ENCODE peak calls at places on chromosomes 12 and 14, in nine cellular contexts. O, W, A, D, N, J, M, C and P are unnamed samples.
A peak's percentile ranks its signal among the peaks of the same experiment; 100 is the strongest.

GRCh38 chr12:40168868-40169267 is 55.9 kb upstream of the LRRK2 start:
- DNase-seq in O (no peak), W (no peak), A (no peak), D (no peak), N (no peak), J (no peak), M (no peak), C (no peak), P (no peak)

GRCh38 chr12:47686645-47687240 is 19.1 kb downstream of the RPAP3 start:
- DNase-seq in O (no peak), W (peak; percentile 32), A (peak; percentile 30), D (peak; percentile 74), N (no peak), J (peak; percentile 32), M (no peak), C (no peak), P (peak; percentile 70)

GRCh38 chr14:80344208-80344607 is 132.9 kb upstream of the DIO2 start:
- DNase-seq in O (no peak), W (no peak), A (no peak), D (no peak), N (no peak), J (no peak), M (no peak), C (no peak), P (no peak)

GRCh38 chr12:127655691-127656090 is 611.3 kb upstream of the TMEM132C start:
- DNase-seq in O (no peak), W (no peak), A (no peak), D (no peak), N (no peak), J (no peak), M (no peak), C (no peak), P (no peak)

GRCh38 chr14:53894456-53894855 is 62.2 kb downstream of the BMP4 start:
- DNase-seq in O (no peak), W (no peak), A (no peak), D (no peak), N (no peak), J (no peak), M (no peak), C (no peak), P (no peak)

GRCh38 chr12:73863541-73863940 is 674.1 kb upstream of the ATXN7L3B start:
- DNase-seq in O (no peak), W (no peak), A (peak; percentile 50), D (no peak), N (no peak), J (no peak), M (no peak), C (no peak), P (no peak)

GRCh38 chr12:69022674-69023073 is 89.7 kb upstream of the CPM start:
- DNase-seq in O (no peak), W (no peak), A (peak; percentile 55), D (no peak), N (no peak), J (no peak), M (no peak), C (no peak), P (no peak)

GRCh38 chr12:64720884-64721283 is 38.3 kb downstream of the GNS start:
- DNase-seq in O (no peak), W (no peak), A (no peak), D (peak; percentile 71), N (no peak), J (no peak), M (no peak), C (no peak), P (no peak)

GRCh38 chr12:3107071-3107583 is 29.9 kb downstream of the TSPAN9 start:
- DNase-seq in O (no peak), W (no peak), A (peak; percentile 64), D (no peak), N (no peak), J (no peak), M (no peak), C (no peak), P (no peak)

GRCh38 chr14:99273025-99273723 is 1.2 kb upstream of the BCL11B start:
- DNase-seq in O (no peak), W (peak; percentile 53), A (no peak), D (no peak), N (no peak), J (peak; percentile 43), M (no peak), C (no peak), P (no peak)

GRCh38 chr12:114636723-114637480 is 47.1 kb downstream of the TBX3 start:
- DNase-seq in O (no peak), W (no peak), A (no peak), D (no peak), N (no peak), J (no peak), M (no peak), C (no peak), P (no peak)

GRCh38 chr12:44286336-44286735 is 450.5 kb downstream of the TMEM117 start:
- DNase-seq in O (no peak), W (no peak), A (peak; percentile 11), D (peak; percentile 65), N (no peak), J (no peak), M (no peak), C (no peak), P (no peak)

GRCh38 chr14:63493246-63493645 is 49.9 kb downstream of the PPP2R5E start:
- DNase-seq in O (no peak), W (no peak), A (no peak), D (no peak), N (no peak), J (peak; percentile 69), M (no peak), C (no peak), P (no peak)

GRCh38 chr12:57429473-57430116 is 1.2 kb downstream of the R3HDM2 start:
- DNase-seq in O (no peak), W (no peak), A (peak; percentile 14), D (peak; percentile 72), N (no peak), J (no peak), M (no peak), C (no peak), P (no peak)

GRCh38 chr12:105740337-105740736 is 398.4 kb downstream of the NUAK1 start:
- DNase-seq in O (no peak), W (no peak), A (no peak), D (no peak), N (no peak), J (no peak), M (no peak), C (no peak), P (no peak)